ENCODE peak calls at places on chromosomes 6 and 20, in four cellular contexts. One of them, this sample, is unnamed.

GRCh38 chr20:54197621-54198604 is 10.0 kb upstream of the PFDN4 start:
- DNase-seq in mesendoderm: peak; percentile 68
- DNase-seq in SK-N-SH: no peak
- DNase-seq in right cardiac atrium: no peak
- DNase-seq in this sample: peak; percentile 73

GRCh38 chr20:47677314-47678129 is 107.8 kb downstream of the SULF2 start:
- DNase-seq in mesendoderm: peak; percentile 76
- DNase-seq in SK-N-SH: peak; percentile 83
- DNase-seq in right cardiac atrium: no peak
- DNase-seq in this sample: peak; percentile 35

GRCh38 chr20:57190536-57191265 is 75.7 kb downstream of the BMP7 start:
- DNase-seq in mesendoderm: no peak
- DNase-seq in SK-N-SH: no peak
- DNase-seq in right cardiac atrium: no peak
- DNase-seq in this sample: no peak

GRCh38 chr20:6766433-6766832 is 1.1 kb upstream of the BMP2 start:
- DNase-seq in mesendoderm: no peak
- DNase-seq in SK-N-SH: no peak
- DNase-seq in right cardiac atrium: peak; percentile 49
- DNase-seq in this sample: no peak

GRCh38 chr20:14877616-14878015 is 540.2 kb upstream of the FLRT3 start:
- DNase-seq in mesendoderm: no peak
- DNase-seq in SK-N-SH: no peak
- DNase-seq in right cardiac atrium: no peak
- DNase-seq in this sample: no peak

GRCh38 chr20:23622839-23623343 is 14.9 kb downstream of the CST3 start:
- DNase-seq in mesendoderm: peak; percentile 55
- DNase-seq in SK-N-SH: no peak
- DNase-seq in right cardiac atrium: peak; percentile 88
- DNase-seq in this sample: peak; percentile 55

GRCh38 chr6:56242343-56242742 is 5.0 kb downstream of the COL21A1 start:
- DNase-seq in mesendoderm: no peak
- DNase-seq in SK-N-SH: no peak
- DNase-seq in right cardiac atrium: no peak
- DNase-seq in this sample: no peak

GRCh38 chr6:10375391-10375969 is 39.4 kb downstream of the TFAP2A start:
- DNase-seq in mesendoderm: no peak
- DNase-seq in SK-N-SH: no peak
- DNase-seq in right cardiac atrium: no peak
- DNase-seq in this sample: no peak

GRCh38 chr6:113970808-113971676 is at the start of gene HDAC2:
- DNase-seq in mesendoderm: peak; percentile 90
- DNase-seq in SK-N-SH: peak; percentile 97
- DNase-seq in right cardiac atrium: peak; percentile 96
- DNase-seq in this sample: peak; percentile 90

GRCh38 chr6:88728756-88729155 is 234.7 kb downstream of the RNGTT start:
- DNase-seq in mesendoderm: peak; percentile 45
- DNase-seq in SK-N-SH: no peak
- DNase-seq in right cardiac atrium: no peak
- DNase-seq in this sample: no peak

GRCh38 chr6:149923327-149923986 is 536 bp upstream of the RAET1G start:
- DNase-seq in mesendoderm: no peak
- DNase-seq in SK-N-SH: peak; percentile 41
- DNase-seq in right cardiac atrium: no peak
- DNase-seq in this sample: no peak

GRCh38 chr6:11207199-11207968 is 25.1 kb downstream of the NEDD9 start:
- DNase-seq in mesendoderm: no peak
- DNase-seq in SK-N-SH: no peak
- DNase-seq in right cardiac atrium: peak; percentile 67
- DNase-seq in this sample: peak; percentile 71

GRCh38 chr20:19403549-19403948 is 191.1 kb downstream of the SLC24A3 start:
- DNase-seq in mesendoderm: peak; percentile 65
- DNase-seq in SK-N-SH: no peak
- DNase-seq in right cardiac atrium: no peak
- DNase-seq in this sample: no peak

GRCh38 chr6:39517763-39518162 is 195.3 kb upstream of the KCNK16 start:
- DNase-seq in mesendoderm: no peak
- DNase-seq in SK-N-SH: no peak
- DNase-seq in right cardiac atrium: no peak
- DNase-seq in this sample: no peak

GRCh38 chr20:64146301-64146935 is 17.8 kb upstream of the MYT1 start:
- DNase-seq in mesendoderm: no peak
- DNase-seq in SK-N-SH: peak; percentile 85
- DNase-seq in right cardiac atrium: no peak
- DNase-seq in this sample: no peak

GRCh38 chr6:149895702-149896310 is 2.1 kb downstream of the RAET1E start:
- DNase-seq in mesendoderm: no peak
- DNase-seq in SK-N-SH: peak; percentile 44
- DNase-seq in right cardiac atrium: peak; percentile 74
- DNase-seq in this sample: peak; percentile 95

GRCh38 chr20:51800769-51801219 is 1.5 kb downstream of the SALL4 start:
- DNase-seq in mesendoderm: peak; percentile 81
- DNase-seq in SK-N-SH: peak; percentile 69
- DNase-seq in right cardiac atrium: no peak
- DNase-seq in this sample: peak; percentile 73

GRCh38 chr6:75946146-75946831 is 126.2 kb downstream of the IMPG1 start:
- DNase-seq in mesendoderm: no peak
- DNase-seq in SK-N-SH: no peak
- DNase-seq in right cardiac atrium: no peak
- DNase-seq in this sample: no peak

GRCh38 chr6:146693342-146693741 is 94.6 kb downstream of the ADGB start:
- DNase-seq in mesendoderm: no peak
- DNase-seq in SK-N-SH: no peak
- DNase-seq in right cardiac atrium: no peak
- DNase-seq in this sample: no peak

GRCh38 chr6:165484178-165484889 is 174.9 kb upstream of the C6orf118 start:
- DNase-seq in mesendoderm: peak; percentile 27
- DNase-seq in SK-N-SH: no peak
- DNase-seq in right cardiac atrium: no peak
- DNase-seq in this sample: peak; percentile 0

GRCh38 chr20:64223526-64224067 is 32.0 kb upstream of the PCMTD2 start:
- DNase-seq in mesendoderm: peak; percentile 88
- DNase-seq in SK-N-SH: no peak
- DNase-seq in right cardiac atrium: peak; percentile 72
- DNase-seq in this sample: peak; percentile 78

GRCh38 chr6:75608955-75609533 is 7.4 kb downstream of the SENP6 start:
- DNase-seq in mesendoderm: no peak
- DNase-seq in SK-N-SH: no peak
- DNase-seq in right cardiac atrium: no peak
- DNase-seq in this sample: no peak

GRCh38 chr6:132084811-132085509 is 133.8 kb upstream of the CCN2 start:
- DNase-seq in mesendoderm: peak; percentile 81
- DNase-seq in SK-N-SH: no peak
- DNase-seq in right cardiac atrium: no peak
- DNase-seq in this sample: peak; percentile 77

GRCh38 chr6:47598367-47598766 is 100.0 kb upstream of the ADGRF4 start:
- DNase-seq in mesendoderm: no peak
- DNase-seq in SK-N-SH: no peak
- DNase-seq in right cardiac atrium: no peak
- DNase-seq in this sample: no peak

GRCh38 chr6:52417675-52418111 is 2.4 kb upstream of the EFHC1 start:
- DNase-seq in mesendoderm: peak; percentile 50
- DNase-seq in SK-N-SH: no peak
- DNase-seq in right cardiac atrium: peak; percentile 32
- DNase-seq in this sample: peak; percentile 71

GRCh38 chr6:29611426-29611825 is 21.6 kb downstream of the GABBR1 start:
- DNase-seq in mesendoderm: no peak
- DNase-seq in SK-N-SH: no peak
- DNase-seq in right cardiac atrium: no peak
- DNase-seq in this sample: no peak

GRCh38 chr6:81718126-81718525 is 34.4 kb downstream of the TENT5A start:
- DNase-seq in mesendoderm: no peak
- DNase-seq in SK-N-SH: no peak
- DNase-seq in right cardiac atrium: no peak
- DNase-seq in this sample: no peak

GRCh38 chr6:107819976-107820551 is 4.0 kb downstream of the SCML4 start:
- DNase-seq in mesendoderm: peak; percentile 87
- DNase-seq in SK-N-SH: peak; percentile 61
- DNase-seq in right cardiac atrium: no peak
- DNase-seq in this sample: no peak

GRCh38 chr6:31202259-31203166 is 32.0 kb upstream of the POU5F1 start:
- DNase-seq in mesendoderm: peak; percentile 27
- DNase-seq in SK-N-SH: no peak
- DNase-seq in right cardiac atrium: no peak
- DNase-seq in this sample: no peak

GRCh38 chr6:21728141-21728540 is 134.6 kb downstream of the SOX4 start:
- DNase-seq in mesendoderm: no peak
- DNase-seq in SK-N-SH: no peak
- DNase-seq in right cardiac atrium: no peak
- DNase-seq in this sample: no peak

GRCh38 chr6:21732731-21733130 is 139.2 kb downstream of the SOX4 start:
- DNase-seq in mesendoderm: no peak
- DNase-seq in SK-N-SH: no peak
- DNase-seq in right cardiac atrium: no peak
- DNase-seq in this sample: no peak

GRCh38 chr6:21729431-21729830 is 135.9 kb downstream of the SOX4 start:
- DNase-seq in mesendoderm: no peak
- DNase-seq in SK-N-SH: no peak
- DNase-seq in right cardiac atrium: no peak
- DNase-seq in this sample: no peak

GRCh38 chr6:21731411-21732031 is 138.0 kb downstream of the SOX4 start:
- DNase-seq in mesendoderm: peak; percentile 52
- DNase-seq in SK-N-SH: no peak
- DNase-seq in right cardiac atrium: no peak
- DNase-seq in this sample: no peak

DNA sequence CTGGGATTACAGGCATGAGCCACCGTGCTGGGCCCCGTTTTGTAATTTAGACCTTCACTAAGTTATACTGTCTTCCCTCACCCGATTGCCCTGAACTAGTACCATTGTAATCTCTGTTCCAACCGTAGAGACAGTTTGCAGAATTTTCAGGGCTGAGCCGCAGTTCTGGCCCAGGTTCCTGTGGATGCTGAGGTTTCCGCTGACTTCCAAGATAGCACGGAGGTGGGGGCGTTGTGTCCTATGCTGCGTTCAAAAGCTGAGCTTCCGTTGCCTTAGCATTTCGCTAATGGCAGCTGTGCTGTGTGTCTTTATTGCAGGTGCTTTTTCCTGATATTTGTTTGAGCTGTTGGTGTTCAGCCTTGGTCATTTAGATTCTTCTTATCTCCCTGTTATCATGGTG is 137.0 kb downstream of the SOX4 start:
- DNase-seq in mesendoderm: no peak
- DNase-seq in SK-N-SH: no peak
- DNase-seq in right cardiac atrium: no peak
- DNase-seq in this sample: no peak
- H3K27ac ChIP-seq in mesendoderm: no peak overlapping the region
- H3K27ac ChIP-seq in SK-N-SH: no peak overlapping the region
- H3K27ac ChIP-seq in right cardiac atrium: no peak overlapping the region
- H3K27ac ChIP-seq in this sample: no peak overlapping the region

GRCh38 chr6:157813191-157813590 is 9.9 kb upstream of the SNX9 start:
- DNase-seq in mesendoderm: no peak
- DNase-seq in SK-N-SH: no peak
- DNase-seq in right cardiac atrium: peak; percentile 80
- DNase-seq in this sample: no peak

GRCh38 chr6:157811137-157811475 is 11.9 kb upstream of the SNX9 start:
- DNase-seq in mesendoderm: no peak
- DNase-seq in SK-N-SH: no peak
- DNase-seq in right cardiac atrium: no peak
- DNase-seq in this sample: no peak

GRCh38 chr6:157812425-157813171 is 10.4 kb upstream of the SNX9 start:
- DNase-seq in mesendoderm: no peak
- DNase-seq in SK-N-SH: no peak
- DNase-seq in right cardiac atrium: no peak
- DNase-seq in this sample: no peak

GRCh38 chr6:157809613-157810012 is 13.4 kb upstream of the SNX9 start:
- DNase-seq in mesendoderm: no peak
- DNase-seq in SK-N-SH: no peak
- DNase-seq in right cardiac atrium: no peak
- DNase-seq in this sample: no peak

DNA sequence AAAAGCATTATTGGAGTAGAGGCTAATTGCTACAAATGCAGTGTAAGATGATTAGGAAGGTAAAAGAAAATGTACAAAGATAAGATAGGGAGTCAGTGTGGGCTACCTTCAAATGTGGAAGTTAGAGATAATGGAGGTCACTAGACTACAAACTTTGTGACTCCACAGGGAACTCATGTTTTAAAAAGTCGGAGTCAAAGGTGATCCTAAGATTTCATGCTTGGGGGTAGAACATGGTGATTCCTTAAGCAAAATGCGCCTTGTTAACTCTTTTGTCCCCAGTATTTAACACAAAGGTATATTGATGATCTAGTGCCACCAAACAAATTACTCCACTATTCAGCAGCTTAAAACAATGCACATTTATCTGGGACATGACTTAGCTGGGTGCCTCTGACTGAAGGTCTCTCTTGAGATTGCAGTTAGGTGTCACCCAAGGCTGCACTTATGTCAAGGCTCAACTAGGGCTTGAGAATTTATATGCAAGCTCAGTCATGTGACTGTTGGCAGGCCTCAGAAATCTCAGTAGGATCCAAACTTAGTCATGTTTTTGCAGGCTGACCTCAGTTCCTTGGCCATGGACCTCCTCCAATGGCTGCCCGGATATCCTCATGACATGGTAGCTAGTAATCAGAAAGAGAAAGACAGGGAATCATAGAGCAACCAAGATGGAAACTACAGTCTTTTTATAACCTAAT is 11.4 kb upstream of the SNX9 start:
- DNase-seq in mesendoderm: no peak
- DNase-seq in SK-N-SH: no peak
- DNase-seq in right cardiac atrium: no peak
- DNase-seq in this sample: no peak
- H3K27me3 ChIP-seq in mesendoderm: no peaks in the 10 kb centered on the region
- H3K27me3 ChIP-seq in SK-N-SH: no peaks in the 10 kb centered on the region
- H3K27me3 ChIP-seq in right cardiac atrium: no peaks in the 10 kb centered on the region
- H3K27me3 ChIP-seq in this sample: no peaks in the 10 kb centered on the region

DNA sequence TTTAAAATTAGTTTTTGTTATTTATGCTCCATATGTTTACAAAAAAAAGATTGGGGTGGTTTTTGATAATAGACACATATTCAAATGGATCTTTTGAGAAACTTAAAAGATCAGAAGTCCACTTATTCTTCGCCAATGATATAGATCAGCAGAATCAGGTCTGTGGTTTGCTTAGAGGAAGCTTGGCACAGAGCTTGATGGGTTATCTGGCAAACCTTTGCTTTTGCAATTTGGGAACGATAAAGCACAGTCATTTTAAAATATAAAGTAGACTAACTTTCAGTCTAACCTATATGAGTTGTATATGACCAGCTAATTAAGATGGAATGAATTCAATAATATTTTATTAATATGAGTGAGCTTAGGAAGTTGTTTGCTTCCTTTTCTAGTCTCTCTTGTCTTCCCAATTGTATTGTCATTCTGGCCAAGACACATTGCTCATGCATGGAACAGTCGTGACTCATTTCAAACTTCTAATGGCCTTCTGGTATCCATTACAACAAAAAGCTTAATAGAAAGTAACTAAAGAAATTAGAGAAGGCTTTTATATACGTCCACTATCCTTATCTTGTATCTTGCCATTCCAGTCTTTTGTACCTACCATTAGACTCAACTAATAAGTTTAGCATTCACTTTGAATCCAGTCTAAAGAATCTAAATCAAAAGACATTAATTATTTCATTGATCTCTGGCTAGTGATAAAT is 118.7 kb downstream of the TBX18 start:
- DNase-seq in mesendoderm: no peak
- DNase-seq in SK-N-SH: no peak
- DNase-seq in right cardiac atrium: no peak
- DNase-seq in this sample: no peak
- H3K27ac ChIP-seq in mesendoderm: no peak overlapping the region
- H3K27ac ChIP-seq in SK-N-SH: peak overlapping the region; percentile 95
- H3K27ac ChIP-seq in right cardiac atrium: no peak overlapping the region
- H3K27ac ChIP-seq in this sample: no peak overlapping the region

GRCh38 chr20:37430778-37431460 is 85.0 kb downstream of the SRC start:
- DNase-seq in mesendoderm: no peak
- DNase-seq in SK-N-SH: no peak
- DNase-seq in right cardiac atrium: no peak
- DNase-seq in this sample: no peak
- H3K27me3 ChIP-seq in mesendoderm: no peaks in the 10 kb centered on the region
- H3K27me3 ChIP-seq in SK-N-SH: peaks cover 10% of the 10 kb centered on the region
- H3K27me3 ChIP-seq in right cardiac atrium: no peaks in the 10 kb centered on the region
- H3K27me3 ChIP-seq in this sample: peaks cover 63% of the 10 kb centered on the region

This sample was measured in A673.